ENCODE peak calls at places on chromosomes 11 and 22, in eight cellular contexts. Q is transverse colon, X is endothelial cell of umbilical vein, R is upper lobe of left lung, D is prostate gland, T is sigmoid colon, Y is Panc1, P is stomach. G is an unnamed sample.

GRCh38 chr22:38246692-38247091 is 26.1 kb downstream of the TMEM184B start:
- DNase-seq in Q (no peak), X (no peak), R (no peak), D (no peak), T (peak), Y (no peak), P (no peak), G (no peak)

GRCh38 chr22:31284756-31285155 is 7.5 kb downstream of the PIK3IP1 start:
- DNase-seq in Q (no peak), X (peak), R (no peak), D (no peak), T (peak), Y (no peak), P (no peak), G (no peak)

GRCh38 chr11:58286249-58286648 is 18.2 kb upstream of the OR10W1 start:
- DNase-seq in Q (peak), X (peak), R (no peak), D (no peak), T (no peak), Y (peak), P (no peak), G (no peak)

GRCh38 chr11:73415854-73416615 is 39.8 kb downstream of the RELT start:
- DNase-seq in Q (no peak), X (no peak), R (no peak), D (no peak), T (no peak), Y (no peak), P (no peak), G (no peak)

GRCh38 chr11:83063073-83063754 is 8.5 kb downstream of the RAB30 start:
- DNase-seq in Q (no peak), X (no peak), R (no peak), D (no peak), T (no peak), Y (no peak), P (no peak), G (peak)

GRCh38 chr11:132125855-132126841 is 755.7 kb downstream of the NTM start:
- DNase-seq in Q (no peak), X (peak), R (no peak), D (no peak), T (no peak), Y (no peak), P (no peak), G (no peak)

GRCh38 chr22:17370766-17371181 is 1.5 kb downstream of the CECR2 start:
- DNase-seq in Q (no peak), X (no peak), R (no peak), D (no peak), T (no peak), Y (no peak), P (no peak), G (no peak)

GRCh38 chr22:39589880-39590279 is 19.3 kb downstream of the CACNA1I start:
- DNase-seq in Q (no peak), X (no peak), R (no peak), D (no peak), T (no peak), Y (no peak), P (no peak), G (no peak)

GRCh38 chr11:33694346-33695050 is 6.1 kb downstream of the C11orf91 start:
- DNase-seq in Q (no peak), X (no peak), R (no peak), D (no peak), T (no peak), Y (no peak), P (no peak), G (no peak)

GRCh38 chr11:10295056-10295901 is 1.3 kb upstream of the SBF2 start:
- DNase-seq in Q (no peak), X (peak), R (no peak), D (no peak), T (no peak), Y (no peak), P (no peak), G (no peak)

GRCh38 chr22:20080776-20081654 is 974 bp downstream of the DGCR8 start:
- DNase-seq in Q (peak), X (peak), R (peak), D (no peak), T (no peak), Y (no peak), P (no peak), G (no peak)

GRCh38 chr22:45194686-45195085 is 31.0 kb downstream of the NUP50 start:
- DNase-seq in Q (no peak), X (no peak), R (no peak), D (no peak), T (no peak), Y (no peak), P (no peak), G (no peak)

GRCh38 chr22:36595968-36596367 is 67.0 kb upstream of the EIF3D start:
- DNase-seq in Q (no peak), X (no peak), R (no peak), D (no peak), T (no peak), Y (no peak), P (no peak), G (no peak)

GRCh38 chr11:12280199-12280837 is 97.1 kb upstream of the PARVA start:
- DNase-seq in Q (no peak), X (no peak), R (no peak), D (no peak), T (no peak), Y (no peak), P (peak), G (no peak)

GRCh38 chr22:40156001-40156516 is 21.7 kb upstream of the TNRC6B start:
- DNase-seq in Q (peak), X (peak), R (peak), D (peak), T (no peak), Y (no peak), P (peak), G (peak)

GRCh38 chr11:15374418-15374817 is 259.7 kb downstream of the INSC start:
- DNase-seq in Q (no peak), X (no peak), R (no peak), D (no peak), T (no peak), Y (no peak), P (no peak), G (no peak)

GRCh38 chr11:26649884-26650283 is 72.0 kb downstream of the SLC5A12 start:
- DNase-seq in Q (peak), X (peak), R (peak), D (peak), T (peak), Y (peak), P (peak), G (no peak)

GRCh38 chr22:36306227-36306626 is 53.3 kb downstream of the APOL1 start:
- DNase-seq in Q (no peak), X (no peak), R (no peak), D (no peak), T (no peak), Y (no peak), P (no peak), G (no peak)

GRCh38 chr22:39808087-39808486 is 85.5 kb downstream of the ENTHD1 start:
- DNase-seq in Q (peak), X (peak), R (no peak), D (no peak), T (no peak), Y (no peak), P (no peak), G (no peak)

GRCh38 chr11:18013790-18014507 is 1.1 kb upstream of the SERGEF start:
- DNase-seq in Q (peak), X (peak), R (no peak), D (no peak), T (no peak), Y (no peak), P (no peak), G (no peak)

GRCh38 chr22:43013355-43014061 is 1.4 kb downstream of the PACSIN2 start:
- DNase-seq in Q (no peak), X (peak), R (no peak), D (no peak), T (no peak), Y (no peak), P (no peak), G (no peak)

GRCh38 chr11:45021692-45022130 is 71.0 kb upstream of the TP53I11 start:
- DNase-seq in Q (peak), X (peak), R (peak), D (no peak), T (peak), Y (no peak), P (no peak), G (peak)

GRCh38 chr11:75429902-75430691 is 2.9 kb downstream of the KLHL35 start:
- DNase-seq in Q (peak), X (peak), R (peak), D (peak), T (peak), Y (no peak), P (peak), G (no peak)

GRCh38 chr11:77101043-77101537 is 1.6 kb upstream of the OMP start:
- DNase-seq in Q (no peak), X (peak), R (no peak), D (no peak), T (no peak), Y (no peak), P (no peak), G (no peak)
- TF ChIP-seq CTCF in Q (peak), X (peak), R (no peak), D (no peak), T (no peak), Y (no peak), P (no peak), G (peak)

DNA sequence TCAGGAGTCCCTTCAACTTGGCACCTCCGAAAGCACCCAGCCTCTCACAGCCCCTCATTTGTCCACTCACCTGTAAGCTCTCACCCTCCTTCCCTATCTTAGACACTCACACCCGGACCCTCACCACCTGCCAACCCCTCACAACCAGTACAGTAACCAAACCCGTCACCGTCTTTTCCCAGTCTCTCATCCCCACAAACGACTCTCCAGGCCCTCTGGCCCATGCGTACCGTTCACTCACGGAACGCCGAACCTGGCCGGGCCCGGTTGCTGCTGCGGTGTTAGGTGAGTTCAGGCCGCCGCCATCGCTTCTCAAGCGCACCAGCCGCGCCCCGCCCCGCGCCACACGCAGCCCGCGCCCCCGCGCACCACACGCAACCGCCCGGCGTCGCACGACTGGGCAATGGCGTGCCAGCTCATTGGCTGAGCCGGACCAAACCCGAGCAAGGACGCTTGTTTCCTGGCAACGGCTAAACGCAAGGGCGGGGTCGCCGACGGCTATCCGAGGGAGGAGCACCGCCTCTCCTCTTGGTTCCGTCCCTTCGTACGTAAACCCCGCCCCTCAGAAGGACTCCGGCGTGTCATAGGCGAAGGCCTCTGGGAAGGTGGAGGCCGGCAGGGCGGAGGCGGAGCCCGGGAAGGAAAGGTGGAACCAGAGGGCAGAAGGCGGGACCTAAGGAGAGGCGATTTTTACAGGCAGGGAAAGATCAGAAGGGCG is at the start of gene FHIP1B:
- DNase-seq in Q (peak), X (peak), R (peak), D (peak), T (peak), Y (peak), P (peak), G (peak)
- TF ChIP-seq POLR2AphosphoS5 in Q (peak), X (peak), R (peak), D (peak), T (peak), Y (peak), P (peak), G (peak)

GRCh38 chr11:69697861-69698260 is 6.0 kb downstream of the FGF19 start:
- DNase-seq in Q (no peak), X (no peak), R (no peak), D (no peak), T (peak), Y (no peak), P (no peak), G (no peak)

GRCh38 chr11:69692422-69692821 is 11.4 kb downstream of the FGF19 start:
- DNase-seq in Q (no peak), X (no peak), R (no peak), D (no peak), T (no peak), Y (no peak), P (no peak), G (no peak)

GRCh38 chr11:69696749-69697488 is 6.9 kb downstream of the FGF19 start:
- DNase-seq in Q (no peak), X (no peak), R (no peak), D (no peak), T (peak), Y (no peak), P (no peak), G (no peak)

GRCh38 chr11:69697489-69697843 is 6.4 kb downstream of the FGF19 start:
- DNase-seq in Q (no peak), X (no peak), R (no peak), D (no peak), T (peak), Y (no peak), P (no peak), G (no peak)

DNA sequence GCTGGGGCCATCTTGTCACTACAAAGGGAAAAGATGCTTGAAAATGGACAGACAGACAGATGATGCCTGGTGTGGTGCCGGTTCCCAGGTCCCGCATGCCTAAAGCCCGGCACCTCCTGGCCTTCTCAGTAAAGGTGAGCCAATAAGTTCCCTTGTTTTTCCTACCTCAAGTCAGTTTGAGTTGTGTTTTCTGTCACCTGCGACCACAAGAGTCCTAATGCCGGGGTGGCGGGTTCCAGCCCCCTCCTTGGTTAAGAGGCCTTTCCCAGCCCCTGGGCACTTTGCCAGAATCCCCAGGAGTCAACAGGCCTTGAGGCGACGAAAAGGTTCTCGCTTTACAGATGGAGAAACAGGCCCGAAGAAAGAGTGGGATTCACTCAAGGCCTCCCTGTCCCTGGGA is 9.0 kb downstream of the FGF19 start:
- DNase-seq in Q (no peak), X (no peak), R (no peak), D (no peak), T (peak), Y (no peak), P (no peak), G (no peak)
- TF ChIP-seq CTCF in Q (no peak), X (no peak), R (no peak), D (no peak), T (no peak), Y (no peak), P (no peak), G (no peak)

DNA sequence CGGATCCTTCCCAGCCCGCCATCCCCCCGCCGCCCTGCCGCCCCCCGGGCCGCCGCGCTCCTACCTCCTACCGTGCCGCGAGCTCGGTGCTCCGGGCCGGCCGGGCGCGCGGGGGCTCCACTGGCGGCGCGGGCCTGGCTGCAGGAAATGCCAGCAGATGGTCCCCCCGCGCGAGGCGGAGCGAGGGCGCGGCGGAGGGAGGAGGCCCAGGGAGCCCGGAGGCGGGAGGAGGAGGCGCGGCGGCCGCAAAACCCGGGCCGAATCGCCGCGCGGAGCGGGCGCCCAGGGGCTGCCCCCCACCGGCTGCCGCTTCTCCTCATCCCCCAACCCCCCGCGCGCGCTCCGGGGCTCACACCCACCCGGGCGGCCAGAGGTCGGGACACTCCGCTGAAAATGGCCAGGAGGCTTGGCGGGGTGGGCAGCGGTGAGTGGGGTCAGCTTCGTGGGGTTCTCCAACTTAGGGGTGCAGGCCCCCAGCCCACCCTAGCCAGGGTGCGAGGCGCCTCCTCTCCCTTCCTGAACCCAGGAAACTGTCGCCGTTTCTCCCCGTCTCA is at the start of gene OSBPL5:
- DNase-seq in Q (peak), X (peak), R (peak), D (peak), T (peak), Y (no peak), P (peak), G (no peak)
- TF ChIP-seq POLR2AphosphoS5 in Q (peak), X (peak), R (peak), D (peak), T (no peak), Y (peak), P (peak), G (peak)

GRCh38 chr11:77114089-77114463 is 11.4 kb downstream of the OMP start:
- DNase-seq in Q (no peak), X (no peak), R (no peak), D (no peak), T (no peak), Y (no peak), P (no peak), G (no peak)

GRCh38 chr11:77112641-77113381 is 10.2 kb downstream of the OMP start:
- DNase-seq in Q (no peak), X (no peak), R (no peak), D (no peak), T (no peak), Y (no peak), P (no peak), G (no peak)

GRCh38 chr11:77115181-77115611 is 12.6 kb downstream of the OMP start:
- DNase-seq in Q (no peak), X (no peak), R (no peak), D (no peak), T (no peak), Y (no peak), P (no peak), G (no peak)

GRCh38 chr11:77111946-77112345 is 9.3 kb downstream of the OMP start:
- DNase-seq in Q (no peak), X (no peak), R (no peak), D (no peak), T (no peak), Y (no peak), P (no peak), G (no peak)

DNA sequence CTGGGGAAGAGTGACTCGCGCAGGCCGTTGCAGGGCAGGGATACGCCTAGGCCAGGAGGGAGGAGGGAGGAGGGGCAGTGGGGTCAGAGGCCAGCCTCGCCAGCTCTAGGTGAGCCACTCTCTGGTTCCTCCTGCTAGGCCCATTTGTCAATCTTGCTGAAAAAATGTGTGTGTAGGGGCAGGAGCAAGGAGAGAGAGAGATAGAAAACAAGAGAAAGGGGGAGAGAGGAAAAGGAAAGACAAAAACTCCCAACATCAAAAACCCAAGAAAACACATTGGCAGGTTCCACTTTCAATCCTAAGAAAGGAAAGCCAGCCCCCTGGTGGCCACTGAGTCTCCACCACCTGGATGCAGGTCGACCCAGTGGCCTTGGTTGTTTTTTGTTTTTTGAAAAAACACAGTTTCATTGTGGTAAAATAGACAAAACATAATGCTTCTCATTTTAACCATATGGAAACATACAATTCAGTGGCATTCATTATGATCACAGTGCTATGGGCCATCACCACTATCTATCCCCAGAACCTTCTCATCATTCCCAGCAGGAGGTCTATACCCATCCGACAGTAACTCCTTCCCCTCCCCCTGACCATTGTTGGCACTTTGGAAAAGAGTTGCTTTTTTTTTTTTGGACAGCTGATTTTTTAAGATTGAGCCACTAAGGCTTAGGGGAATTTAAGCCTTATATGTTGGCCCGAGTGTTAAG is 10.9 kb downstream of the OMP start:
- DNase-seq in Q (no peak), X (peak), R (no peak), D (no peak), T (no peak), Y (no peak), P (peak), G (no peak)
- TF ChIP-seq CTCF in Q (peak), X (peak), R (peak), D (peak), T (no peak), Y (peak), P (no peak), G (peak)

DNA sequence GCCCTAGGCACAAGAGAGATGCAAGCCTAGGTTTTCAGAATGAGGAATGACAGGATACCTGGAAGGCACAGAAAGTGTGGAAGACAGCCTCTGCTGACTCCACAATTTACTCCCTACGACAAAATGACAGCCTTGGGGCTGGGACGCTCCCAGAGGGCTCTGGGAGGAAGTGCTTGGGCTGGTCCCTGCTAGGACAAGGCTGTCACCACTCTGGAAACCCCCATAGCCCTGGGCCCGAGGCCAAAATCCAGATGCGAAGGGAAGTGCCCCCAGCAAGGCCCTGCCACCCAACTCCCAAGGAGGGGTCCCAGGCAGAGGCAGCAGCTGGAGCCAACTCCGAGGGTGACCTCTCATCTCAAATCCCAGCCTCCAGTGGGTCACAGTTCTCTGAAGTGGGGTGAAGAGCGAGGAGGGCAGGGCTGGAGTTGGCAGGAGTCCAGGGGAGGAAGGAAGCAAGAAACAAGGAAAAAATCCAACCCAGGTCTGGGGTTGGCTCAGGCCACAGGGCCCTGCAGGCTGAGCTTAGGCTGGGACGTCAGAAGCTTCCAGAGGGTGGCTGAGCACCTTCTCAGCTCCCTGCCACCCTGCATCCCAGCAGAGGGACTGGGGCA is 6.3 kb upstream of the CDC42EP2 start:
- DNase-seq in Q (peak), X (peak), R (peak), D (no peak), T (no peak), Y (no peak), P (peak), G (no peak)
- TF ChIP-seq POLR2AphosphoS5 in Q (no peak), X (peak), R (peak), D (no peak), T (no peak), Y (no peak), P (no peak), G (no peak)

GRCh38 chr11:65919151-65920034 is at the start of gene DRAP1:
- DNase-seq in Q (peak), X (peak), R (peak), D (peak), T (peak), Y (no peak), P (peak), G (peak)
- TF ChIP-seq CTCF in Q (no peak), X (no peak), R (no peak), D (peak), T (no peak), Y (no peak), P (no peak), G (no peak)

DNA sequence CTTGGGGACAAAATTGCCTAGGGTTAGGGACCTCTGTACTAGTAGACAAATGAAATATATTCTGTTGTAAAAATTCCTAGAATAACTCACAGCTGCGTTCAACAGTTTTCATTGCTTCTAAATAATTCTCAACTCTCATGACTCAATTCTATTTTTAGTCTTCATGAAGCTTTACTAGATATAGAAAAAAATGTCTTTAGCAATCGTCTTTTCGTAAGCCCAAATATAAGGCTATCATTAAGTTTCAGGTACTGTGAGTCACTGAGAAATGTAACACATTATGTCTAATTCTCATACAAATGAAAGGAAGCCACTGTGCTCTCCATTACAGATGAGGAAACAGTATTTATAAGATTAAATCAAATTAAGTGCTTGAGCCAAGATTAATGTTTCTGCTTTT is 6.4 kb downstream of the MMP12 start:
- DNase-seq in Q (no peak), X (no peak), R (no peak), D (no peak), T (no peak), Y (no peak), P (no peak), G (no peak)
- TF ChIP-seq POLR2AphosphoS5 in Q (no peak), X (no peak), R (no peak), D (no peak), T (no peak), Y (no peak), P (no peak), G (no peak)